ENCODE peak calls at places on chromosomes 6 and 20, in nine cellular contexts. One of them, this sample, is unnamed.

GRCh38 chr6:136719280-136720044 is 72.8 kb downstream of the MAP3K5 start:
- DNase-seq in trophoblast cell: peak; percentile 88
- DNase-seq in HS-27A: no peak
- DNase-seq in 8988T: no peak
- DNase-seq in effector memory CD4-positive, alpha-beta T cell: no peak
- DNase-seq in activated T-helper 1 cell treated with anti-CD3 and anti-CD28 coated beads, Interleukin-12 subunit alpha, Interleukin-12 subunit beta, Interleukin-2, Interleukin-4 antibody, amounts not matched to agents 30 ng/mL and 10 ng/mL and 1 ng/mL, durations not matched to agents 14 hours and 24 hours and 36 hours: no peak
- DNase-seq in BE2C: no peak
- DNase-seq in posterior cingulate gyrus: no peak
- DNase-seq in stimulated activated CD4-positive, alpha-beta T cell treated with anti-CD3 and anti-CD28 coated beads, Interleukin-4, amount 100 ng/mL, for 4 hours: no peak
- DNase-seq in this sample: no peak

GRCh38 chr6:144216668-144217218 is 66.4 kb downstream of the STX11 start:
- DNase-seq in posterior cingulate gyrus: no peak
- DNase-seq in stimulated activated CD4-positive, alpha-beta T cell treated with anti-CD3 and anti-CD28 coated beads, Interleukin-4, amount 100 ng/mL, for 4 hours: no peak
- DNase-seq in activated T-helper 1 cell treated with anti-CD3 and anti-CD28 coated beads, Interleukin-12 subunit alpha, Interleukin-12 subunit beta, Interleukin-2, Interleukin-4 antibody, amounts not matched to agents 30 ng/mL and 10 ng/mL and 1 ng/mL, durations not matched to agents 14 hours and 24 hours and 36 hours: no peak
- DNase-seq in 8988T: peak; percentile 48
- DNase-seq in HS-27A: no peak
- DNase-seq in trophoblast cell: no peak
- DNase-seq in effector memory CD4-positive, alpha-beta T cell: no peak
- DNase-seq in BE2C: no peak
- DNase-seq in this sample: peak; percentile 77

GRCh38 chr6:70864404-70864803 is 92.5 kb downstream of the B3GAT2 start:
- DNase-seq in BE2C: no peak
- DNase-seq in activated T-helper 1 cell treated with anti-CD3 and anti-CD28 coated beads, Interleukin-12 subunit alpha, Interleukin-12 subunit beta, Interleukin-2, Interleukin-4 antibody, amounts not matched to agents 30 ng/mL and 10 ng/mL and 1 ng/mL, durations not matched to agents 14 hours and 24 hours and 36 hours: no peak
- DNase-seq in HS-27A: no peak
- DNase-seq in trophoblast cell: no peak
- DNase-seq in 8988T: no peak
- DNase-seq in stimulated activated CD4-positive, alpha-beta T cell treated with anti-CD3 and anti-CD28 coated beads, Interleukin-4, amount 100 ng/mL, for 4 hours: no peak
- DNase-seq in posterior cingulate gyrus: no peak
- DNase-seq in effector memory CD4-positive, alpha-beta T cell: no peak
- DNase-seq in this sample: no peak

GRCh38 chr6:75130784-75131183 is 75.1 kb downstream of the COL12A1 start:
- DNase-seq in posterior cingulate gyrus: no peak
- DNase-seq in 8988T: no peak
- DNase-seq in HS-27A: no peak
- DNase-seq in stimulated activated CD4-positive, alpha-beta T cell treated with anti-CD3 and anti-CD28 coated beads, Interleukin-4, amount 100 ng/mL, for 4 hours: no peak
- DNase-seq in activated T-helper 1 cell treated with anti-CD3 and anti-CD28 coated beads, Interleukin-12 subunit alpha, Interleukin-12 subunit beta, Interleukin-2, Interleukin-4 antibody, amounts not matched to agents 30 ng/mL and 10 ng/mL and 1 ng/mL, durations not matched to agents 14 hours and 24 hours and 36 hours: no peak
- DNase-seq in BE2C: no peak
- DNase-seq in effector memory CD4-positive, alpha-beta T cell: no peak
- DNase-seq in trophoblast cell: no peak
- DNase-seq in this sample: no peak

GRCh38 chr6:161498881-161499280 is 225.0 kb upstream of the AGPAT4 start:
- DNase-seq in effector memory CD4-positive, alpha-beta T cell: no peak
- DNase-seq in HS-27A: no peak
- DNase-seq in posterior cingulate gyrus: no peak
- DNase-seq in stimulated activated CD4-positive, alpha-beta T cell treated with anti-CD3 and anti-CD28 coated beads, Interleukin-4, amount 100 ng/mL, for 4 hours: no peak
- DNase-seq in BE2C: no peak
- DNase-seq in 8988T: no peak
- DNase-seq in activated T-helper 1 cell treated with anti-CD3 and anti-CD28 coated beads, Interleukin-12 subunit alpha, Interleukin-12 subunit beta, Interleukin-2, Interleukin-4 antibody, amounts not matched to agents 30 ng/mL and 10 ng/mL and 1 ng/mL, durations not matched to agents 14 hours and 24 hours and 36 hours: no peak
- DNase-seq in trophoblast cell: no peak
- DNase-seq in this sample: no peak

GRCh38 chr6:52893803-52894202 is 15.7 kb downstream of the GSTA3 start:
- DNase-seq in activated T-helper 1 cell treated with anti-CD3 and anti-CD28 coated beads, Interleukin-12 subunit alpha, Interleukin-12 subunit beta, Interleukin-2, Interleukin-4 antibody, amounts not matched to agents 30 ng/mL and 10 ng/mL and 1 ng/mL, durations not matched to agents 14 hours and 24 hours and 36 hours: no peak
- DNase-seq in HS-27A: no peak
- DNase-seq in trophoblast cell: no peak
- DNase-seq in effector memory CD4-positive, alpha-beta T cell: no peak
- DNase-seq in posterior cingulate gyrus: no peak
- DNase-seq in 8988T: no peak
- DNase-seq in stimulated activated CD4-positive, alpha-beta T cell treated with anti-CD3 and anti-CD28 coated beads, Interleukin-4, amount 100 ng/mL, for 4 hours: no peak
- DNase-seq in BE2C: no peak
- DNase-seq in this sample: no peak

GRCh38 chr6:28710466-28711191 is 184.9 kb downstream of the GPX5 start:
- DNase-seq in effector memory CD4-positive, alpha-beta T cell: no peak
- DNase-seq in activated T-helper 1 cell treated with anti-CD3 and anti-CD28 coated beads, Interleukin-12 subunit alpha, Interleukin-12 subunit beta, Interleukin-2, Interleukin-4 antibody, amounts not matched to agents 30 ng/mL and 10 ng/mL and 1 ng/mL, durations not matched to agents 14 hours and 24 hours and 36 hours: no peak
- DNase-seq in HS-27A: peak; percentile 73
- DNase-seq in posterior cingulate gyrus: no peak
- DNase-seq in trophoblast cell: peak; percentile 5
- DNase-seq in 8988T: no peak
- DNase-seq in BE2C: peak; percentile 82
- DNase-seq in stimulated activated CD4-positive, alpha-beta T cell treated with anti-CD3 and anti-CD28 coated beads, Interleukin-4, amount 100 ng/mL, for 4 hours: no peak
- DNase-seq in this sample: no peak

GRCh38 chr6:107794771-107795170 is 29.3 kb downstream of the SCML4 start:
- DNase-seq in HS-27A: no peak
- DNase-seq in activated T-helper 1 cell treated with anti-CD3 and anti-CD28 coated beads, Interleukin-12 subunit alpha, Interleukin-12 subunit beta, Interleukin-2, Interleukin-4 antibody, amounts not matched to agents 30 ng/mL and 10 ng/mL and 1 ng/mL, durations not matched to agents 14 hours and 24 hours and 36 hours: no peak
- DNase-seq in trophoblast cell: no peak
- DNase-seq in posterior cingulate gyrus: no peak
- DNase-seq in BE2C: no peak
- DNase-seq in stimulated activated CD4-positive, alpha-beta T cell treated with anti-CD3 and anti-CD28 coated beads, Interleukin-4, amount 100 ng/mL, for 4 hours: no peak
- DNase-seq in effector memory CD4-positive, alpha-beta T cell: no peak
- DNase-seq in 8988T: no peak
- DNase-seq in this sample: no peak

GRCh38 chr6:142702501-142703460 is 242.2 kb downstream of the HIVEP2 start:
- DNase-seq in BE2C: peak; percentile 91
- DNase-seq in posterior cingulate gyrus: no peak
- DNase-seq in activated T-helper 1 cell treated with anti-CD3 and anti-CD28 coated beads, Interleukin-12 subunit alpha, Interleukin-12 subunit beta, Interleukin-2, Interleukin-4 antibody, amounts not matched to agents 30 ng/mL and 10 ng/mL and 1 ng/mL, durations not matched to agents 14 hours and 24 hours and 36 hours: no peak
- DNase-seq in trophoblast cell: peak; percentile 34
- DNase-seq in stimulated activated CD4-positive, alpha-beta T cell treated with anti-CD3 and anti-CD28 coated beads, Interleukin-4, amount 100 ng/mL, for 4 hours: no peak
- DNase-seq in effector memory CD4-positive, alpha-beta T cell: no peak
- DNase-seq in HS-27A: no peak
- DNase-seq in 8988T: no peak
- DNase-seq in this sample: no peak

GRCh38 chr20:36408219-36408618 is 102.1 kb downstream of the DLGAP4 start:
- DNase-seq in stimulated activated CD4-positive, alpha-beta T cell treated with anti-CD3 and anti-CD28 coated beads, Interleukin-4, amount 100 ng/mL, for 4 hours: no peak
- DNase-seq in posterior cingulate gyrus: peak; percentile 81
- DNase-seq in trophoblast cell: no peak
- DNase-seq in effector memory CD4-positive, alpha-beta T cell: no peak
- DNase-seq in HS-27A: no peak
- DNase-seq in activated T-helper 1 cell treated with anti-CD3 and anti-CD28 coated beads, Interleukin-12 subunit alpha, Interleukin-12 subunit beta, Interleukin-2, Interleukin-4 antibody, amounts not matched to agents 30 ng/mL and 10 ng/mL and 1 ng/mL, durations not matched to agents 14 hours and 24 hours and 36 hours: no peak
- DNase-seq in BE2C: peak; percentile 84
- DNase-seq in 8988T: peak; percentile 90
- DNase-seq in this sample: no peak

GRCh38 chr20:44170796-44171410 is 16.1 kb downstream of the JPH2 start:
- DNase-seq in 8988T: no peak
- DNase-seq in trophoblast cell: no peak
- DNase-seq in HS-27A: no peak
- DNase-seq in posterior cingulate gyrus: no peak
- DNase-seq in effector memory CD4-positive, alpha-beta T cell: no peak
- DNase-seq in BE2C: no peak
- DNase-seq in activated T-helper 1 cell treated with anti-CD3 and anti-CD28 coated beads, Interleukin-12 subunit alpha, Interleukin-12 subunit beta, Interleukin-2, Interleukin-4 antibody, amounts not matched to agents 30 ng/mL and 10 ng/mL and 1 ng/mL, durations not matched to agents 14 hours and 24 hours and 36 hours: no peak
- DNase-seq in stimulated activated CD4-positive, alpha-beta T cell treated with anti-CD3 and anti-CD28 coated beads, Interleukin-4, amount 100 ng/mL, for 4 hours: no peak
- DNase-seq in this sample: no peak

GRCh38 chr6:137415127-137415833 is 78.9 kb downstream of the OLIG3 start:
- DNase-seq in activated T-helper 1 cell treated with anti-CD3 and anti-CD28 coated beads, Interleukin-12 subunit alpha, Interleukin-12 subunit beta, Interleukin-2, Interleukin-4 antibody, amounts not matched to agents 30 ng/mL and 10 ng/mL and 1 ng/mL, durations not matched to agents 14 hours and 24 hours and 36 hours: peak; percentile 57
- DNase-seq in posterior cingulate gyrus: peak; percentile 82
- DNase-seq in trophoblast cell: peak; percentile 79
- DNase-seq in effector memory CD4-positive, alpha-beta T cell: peak; percentile 50
- DNase-seq in 8988T: no peak
- DNase-seq in HS-27A: peak; percentile 43
- DNase-seq in BE2C: peak; percentile 25
- DNase-seq in stimulated activated CD4-positive, alpha-beta T cell treated with anti-CD3 and anti-CD28 coated beads, Interleukin-4, amount 100 ng/mL, for 4 hours: peak; percentile 63
- DNase-seq in this sample: peak; percentile 60

GRCh38 chr6:112833546-112834215 is 486.6 kb downstream of the RFPL4B start:
- DNase-seq in effector memory CD4-positive, alpha-beta T cell: no peak
- DNase-seq in HS-27A: no peak
- DNase-seq in BE2C: no peak
- DNase-seq in activated T-helper 1 cell treated with anti-CD3 and anti-CD28 coated beads, Interleukin-12 subunit alpha, Interleukin-12 subunit beta, Interleukin-2, Interleukin-4 antibody, amounts not matched to agents 30 ng/mL and 10 ng/mL and 1 ng/mL, durations not matched to agents 14 hours and 24 hours and 36 hours: no peak
- DNase-seq in 8988T: no peak
- DNase-seq in trophoblast cell: no peak
- DNase-seq in stimulated activated CD4-positive, alpha-beta T cell treated with anti-CD3 and anti-CD28 coated beads, Interleukin-4, amount 100 ng/mL, for 4 hours: no peak
- DNase-seq in posterior cingulate gyrus: peak; percentile 35
- DNase-seq in this sample: no peak

GRCh38 chr20:43194187-43194586 is 4.5 kb upstream of the PTPRT start:
- DNase-seq in 8988T: no peak
- DNase-seq in stimulated activated CD4-positive, alpha-beta T cell treated with anti-CD3 and anti-CD28 coated beads, Interleukin-4, amount 100 ng/mL, for 4 hours: no peak
- DNase-seq in BE2C: no peak
- DNase-seq in trophoblast cell: no peak
- DNase-seq in activated T-helper 1 cell treated with anti-CD3 and anti-CD28 coated beads, Interleukin-12 subunit alpha, Interleukin-12 subunit beta, Interleukin-2, Interleukin-4 antibody, amounts not matched to agents 30 ng/mL and 10 ng/mL and 1 ng/mL, durations not matched to agents 14 hours and 24 hours and 36 hours: no peak
- DNase-seq in posterior cingulate gyrus: no peak
- DNase-seq in HS-27A: no peak
- DNase-seq in effector memory CD4-positive, alpha-beta T cell: no peak
- DNase-seq in this sample: no peak

GRCh38 chr6:56860466-56860865 is 94.4 kb upstream of the BEND6 start:
- DNase-seq in posterior cingulate gyrus: no peak
- DNase-seq in trophoblast cell: no peak
- DNase-seq in HS-27A: no peak
- DNase-seq in effector memory CD4-positive, alpha-beta T cell: no peak
- DNase-seq in BE2C: no peak
- DNase-seq in activated T-helper 1 cell treated with anti-CD3 and anti-CD28 coated beads, Interleukin-12 subunit alpha, Interleukin-12 subunit beta, Interleukin-2, Interleukin-4 antibody, amounts not matched to agents 30 ng/mL and 10 ng/mL and 1 ng/mL, durations not matched to agents 14 hours and 24 hours and 36 hours: no peak
- DNase-seq in 8988T: no peak
- DNase-seq in stimulated activated CD4-positive, alpha-beta T cell treated with anti-CD3 and anti-CD28 coated beads, Interleukin-4, amount 100 ng/mL, for 4 hours: no peak
- DNase-seq in this sample: no peak

GRCh38 chr20:51318058-51318960 is 224.2 kb downstream of the NFATC2 start:
- DNase-seq in posterior cingulate gyrus: no peak
- DNase-seq in HS-27A: no peak
- DNase-seq in activated T-helper 1 cell treated with anti-CD3 and anti-CD28 coated beads, Interleukin-12 subunit alpha, Interleukin-12 subunit beta, Interleukin-2, Interleukin-4 antibody, amounts not matched to agents 30 ng/mL and 10 ng/mL and 1 ng/mL, durations not matched to agents 14 hours and 24 hours and 36 hours: peak; percentile 12
- DNase-seq in stimulated activated CD4-positive, alpha-beta T cell treated with anti-CD3 and anti-CD28 coated beads, Interleukin-4, amount 100 ng/mL, for 4 hours: peak; percentile 5
- DNase-seq in trophoblast cell: peak; percentile 69
- DNase-seq in effector memory CD4-positive, alpha-beta T cell: peak; percentile 27
- DNase-seq in 8988T: peak; percentile 85
- DNase-seq in BE2C: peak; percentile 83
- DNase-seq in this sample: peak; percentile 82

GRCh38 chr6:132853059-132853458 is 38.7 kb downstream of the RPS12 start:
- DNase-seq in trophoblast cell: no peak
- DNase-seq in posterior cingulate gyrus: no peak
- DNase-seq in stimulated activated CD4-positive, alpha-beta T cell treated with anti-CD3 and anti-CD28 coated beads, Interleukin-4, amount 100 ng/mL, for 4 hours: no peak
- DNase-seq in effector memory CD4-positive, alpha-beta T cell: no peak
- DNase-seq in activated T-helper 1 cell treated with anti-CD3 and anti-CD28 coated beads, Interleukin-12 subunit alpha, Interleukin-12 subunit beta, Interleukin-2, Interleukin-4 antibody, amounts not matched to agents 30 ng/mL and 10 ng/mL and 1 ng/mL, durations not matched to agents 14 hours and 24 hours and 36 hours: no peak
- DNase-seq in HS-27A: no peak
- DNase-seq in BE2C: no peak
- DNase-seq in 8988T: no peak
- DNase-seq in this sample: no peak

GRCh38 chr6:91678679-91679078 is 1091.8 kb upstream of the MAP3K7 start:
- DNase-seq in 8988T: no peak
- DNase-seq in activated T-helper 1 cell treated with anti-CD3 and anti-CD28 coated beads, Interleukin-12 subunit alpha, Interleukin-12 subunit beta, Interleukin-2, Interleukin-4 antibody, amounts not matched to agents 30 ng/mL and 10 ng/mL and 1 ng/mL, durations not matched to agents 14 hours and 24 hours and 36 hours: no peak
- DNase-seq in BE2C: no peak
- DNase-seq in trophoblast cell: no peak
- DNase-seq in stimulated activated CD4-positive, alpha-beta T cell treated with anti-CD3 and anti-CD28 coated beads, Interleukin-4, amount 100 ng/mL, for 4 hours: no peak
- DNase-seq in posterior cingulate gyrus: no peak
- DNase-seq in HS-27A: no peak
- DNase-seq in effector memory CD4-positive, alpha-beta T cell: no peak
- DNase-seq in this sample: no peak

GRCh38 chr20:24842591-24843442 is 106.3 kb upstream of the CST7 start:
- DNase-seq in posterior cingulate gyrus: no peak
- DNase-seq in stimulated activated CD4-positive, alpha-beta T cell treated with anti-CD3 and anti-CD28 coated beads, Interleukin-4, amount 100 ng/mL, for 4 hours: no peak
- DNase-seq in HS-27A: no peak
- DNase-seq in 8988T: no peak
- DNase-seq in activated T-helper 1 cell treated with anti-CD3 and anti-CD28 coated beads, Interleukin-12 subunit alpha, Interleukin-12 subunit beta, Interleukin-2, Interleukin-4 antibody, amounts not matched to agents 30 ng/mL and 10 ng/mL and 1 ng/mL, durations not matched to agents 14 hours and 24 hours and 36 hours: no peak
- DNase-seq in BE2C: no peak
- DNase-seq in effector memory CD4-positive, alpha-beta T cell: no peak
- DNase-seq in trophoblast cell: peak; percentile 6
- DNase-seq in this sample: no peak

GRCh38 chr20:11447371-11448100 is 470.2 kb upstream of the BTBD3 start:
- DNase-seq in BE2C: no peak
- DNase-seq in 8988T: no peak
- DNase-seq in activated T-helper 1 cell treated with anti-CD3 and anti-CD28 coated beads, Interleukin-12 subunit alpha, Interleukin-12 subunit beta, Interleukin-2, Interleukin-4 antibody, amounts not matched to agents 30 ng/mL and 10 ng/mL and 1 ng/mL, durations not matched to agents 14 hours and 24 hours and 36 hours: no peak
- DNase-seq in posterior cingulate gyrus: no peak
- DNase-seq in effector memory CD4-positive, alpha-beta T cell: no peak
- DNase-seq in HS-27A: no peak
- DNase-seq in stimulated activated CD4-positive, alpha-beta T cell treated with anti-CD3 and anti-CD28 coated beads, Interleukin-4, amount 100 ng/mL, for 4 hours: no peak
- DNase-seq in trophoblast cell: no peak
- DNase-seq in this sample: no peak

GRCh38 chr6:7692453-7692784 is 33.5 kb upstream of the BMP6 start:
- DNase-seq in stimulated activated CD4-positive, alpha-beta T cell treated with anti-CD3 and anti-CD28 coated beads, Interleukin-4, amount 100 ng/mL, for 4 hours: no peak
- DNase-seq in 8988T: no peak
- DNase-seq in effector memory CD4-positive, alpha-beta T cell: no peak
- DNase-seq in BE2C: no peak
- DNase-seq in posterior cingulate gyrus: no peak
- DNase-seq in trophoblast cell: no peak
- DNase-seq in activated T-helper 1 cell treated with anti-CD3 and anti-CD28 coated beads, Interleukin-12 subunit alpha, Interleukin-12 subunit beta, Interleukin-2, Interleukin-4 antibody, amounts not matched to agents 30 ng/mL and 10 ng/mL and 1 ng/mL, durations not matched to agents 14 hours and 24 hours and 36 hours: no peak
- DNase-seq in HS-27A: no peak
- DNase-seq in this sample: no peak

GRCh38 chr6:34213772-34214171 is 22.9 kb upstream of the HMGA1 start:
- DNase-seq in BE2C: no peak
- DNase-seq in stimulated activated CD4-positive, alpha-beta T cell treated with anti-CD3 and anti-CD28 coated beads, Interleukin-4, amount 100 ng/mL, for 4 hours: no peak
- DNase-seq in effector memory CD4-positive, alpha-beta T cell: no peak
- DNase-seq in HS-27A: no peak
- DNase-seq in 8988T: no peak
- DNase-seq in trophoblast cell: no peak
- DNase-seq in activated T-helper 1 cell treated with anti-CD3 and anti-CD28 coated beads, Interleukin-12 subunit alpha, Interleukin-12 subunit beta, Interleukin-2, Interleukin-4 antibody, amounts not matched to agents 30 ng/mL and 10 ng/mL and 1 ng/mL, durations not matched to agents 14 hours and 24 hours and 36 hours: no peak
- DNase-seq in posterior cingulate gyrus: no peak
- DNase-seq in this sample: no peak

GRCh38 chr20:17969276-17969883 is 562 bp downstream of the MGME1 start:
- DNase-seq in BE2C: peak; percentile 36
- DNase-seq in trophoblast cell: peak; percentile 76
- DNase-seq in 8988T: no peak
- DNase-seq in activated T-helper 1 cell treated with anti-CD3 and anti-CD28 coated beads, Interleukin-12 subunit alpha, Interleukin-12 subunit beta, Interleukin-2, Interleukin-4 antibody, amounts not matched to agents 30 ng/mL and 10 ng/mL and 1 ng/mL, durations not matched to agents 14 hours and 24 hours and 36 hours: peak; percentile 35
- DNase-seq in HS-27A: peak; percentile 52
- DNase-seq in stimulated activated CD4-positive, alpha-beta T cell treated with anti-CD3 and anti-CD28 coated beads, Interleukin-4, amount 100 ng/mL, for 4 hours: peak; percentile 13
- DNase-seq in posterior cingulate gyrus: peak; percentile 78
- DNase-seq in effector memory CD4-positive, alpha-beta T cell: peak; percentile 28
- DNase-seq in this sample: no peak

GRCh38 chr20:34624628-34625027 is 52.3 kb downstream of the PIGU start:
- DNase-seq in effector memory CD4-positive, alpha-beta T cell: no peak
- DNase-seq in trophoblast cell: no peak
- DNase-seq in BE2C: no peak
- DNase-seq in 8988T: no peak
- DNase-seq in activated T-helper 1 cell treated with anti-CD3 and anti-CD28 coated beads, Interleukin-12 subunit alpha, Interleukin-12 subunit beta, Interleukin-2, Interleukin-4 antibody, amounts not matched to agents 30 ng/mL and 10 ng/mL and 1 ng/mL, durations not matched to agents 14 hours and 24 hours and 36 hours: no peak
- DNase-seq in HS-27A: no peak
- DNase-seq in posterior cingulate gyrus: no peak
- DNase-seq in stimulated activated CD4-positive, alpha-beta T cell treated with anti-CD3 and anti-CD28 coated beads, Interleukin-4, amount 100 ng/mL, for 4 hours: no peak
- DNase-seq in this sample: no peak

GRCh38 chr6:169752074-169752623 is 727 bp downstream of the ERMARD start:
- DNase-seq in trophoblast cell: peak; percentile 2
- DNase-seq in HS-27A: peak; percentile 8
- DNase-seq in activated T-helper 1 cell treated with anti-CD3 and anti-CD28 coated beads, Interleukin-12 subunit alpha, Interleukin-12 subunit beta, Interleukin-2, Interleukin-4 antibody, amounts not matched to agents 30 ng/mL and 10 ng/mL and 1 ng/mL, durations not matched to agents 14 hours and 24 hours and 36 hours: no peak
- DNase-seq in 8988T: no peak
- DNase-seq in effector memory CD4-positive, alpha-beta T cell: no peak
- DNase-seq in posterior cingulate gyrus: no peak
- DNase-seq in BE2C: no peak
- DNase-seq in stimulated activated CD4-positive, alpha-beta T cell treated with anti-CD3 and anti-CD28 coated beads, Interleukin-4, amount 100 ng/mL, for 4 hours: no peak
- DNase-seq in this sample: no peak

GRCh38 chr20:20452254-20452676 is 84.4 kb downstream of the INSM1 start:
- DNase-seq in trophoblast cell: peak; percentile 14
- DNase-seq in effector memory CD4-positive, alpha-beta T cell: peak; percentile 22
- DNase-seq in HS-27A: no peak
- DNase-seq in posterior cingulate gyrus: peak; percentile 98
- DNase-seq in 8988T: no peak
- DNase-seq in stimulated activated CD4-positive, alpha-beta T cell treated with anti-CD3 and anti-CD28 coated beads, Interleukin-4, amount 100 ng/mL, for 4 hours: peak; percentile 58
- DNase-seq in activated T-helper 1 cell treated with anti-CD3 and anti-CD28 coated beads, Interleukin-12 subunit alpha, Interleukin-12 subunit beta, Interleukin-2, Interleukin-4 antibody, amounts not matched to agents 30 ng/mL and 10 ng/mL and 1 ng/mL, durations not matched to agents 14 hours and 24 hours and 36 hours: peak; percentile 43
- DNase-seq in BE2C: peak; percentile 86
- DNase-seq in this sample: peak; percentile 91

GRCh38 chr6:11767458-11767857 is 11.1 kb downstream of the ADTRP start:
- DNase-seq in HS-27A: no peak
- DNase-seq in trophoblast cell: peak; percentile 25
- DNase-seq in stimulated activated CD4-positive, alpha-beta T cell treated with anti-CD3 and anti-CD28 coated beads, Interleukin-4, amount 100 ng/mL, for 4 hours: no peak
- DNase-seq in activated T-helper 1 cell treated with anti-CD3 and anti-CD28 coated beads, Interleukin-12 subunit alpha, Interleukin-12 subunit beta, Interleukin-2, Interleukin-4 antibody, amounts not matched to agents 30 ng/mL and 10 ng/mL and 1 ng/mL, durations not matched to agents 14 hours and 24 hours and 36 hours: no peak
- DNase-seq in posterior cingulate gyrus: no peak
- DNase-seq in effector memory CD4-positive, alpha-beta T cell: no peak
- DNase-seq in BE2C: no peak
- DNase-seq in 8988T: no peak
- DNase-seq in this sample: no peak

GRCh38 chr20:44039741-44040140 is 125.1 kb downstream of the TOX2 start:
- DNase-seq in stimulated activated CD4-positive, alpha-beta T cell treated with anti-CD3 and anti-CD28 coated beads, Interleukin-4, amount 100 ng/mL, for 4 hours: no peak
- DNase-seq in 8988T: no peak
- DNase-seq in HS-27A: no peak
- DNase-seq in activated T-helper 1 cell treated with anti-CD3 and anti-CD28 coated beads, Interleukin-12 subunit alpha, Interleukin-12 subunit beta, Interleukin-2, Interleukin-4 antibody, amounts not matched to agents 30 ng/mL and 10 ng/mL and 1 ng/mL, durations not matched to agents 14 hours and 24 hours and 36 hours: no peak
- DNase-seq in BE2C: no peak
- DNase-seq in posterior cingulate gyrus: peak; percentile 81
- DNase-seq in effector memory CD4-positive, alpha-beta T cell: no peak
- DNase-seq in trophoblast cell: no peak
- DNase-seq in this sample: no peak

GRCh38 chr20:46122071-46122470 is 4.0 kb downstream of the CD40 start:
- DNase-seq in posterior cingulate gyrus: peak; percentile 19
- DNase-seq in activated T-helper 1 cell treated with anti-CD3 and anti-CD28 coated beads, Interleukin-12 subunit alpha, Interleukin-12 subunit beta, Interleukin-2, Interleukin-4 antibody, amounts not matched to agents 30 ng/mL and 10 ng/mL and 1 ng/mL, durations not matched to agents 14 hours and 24 hours and 36 hours: no peak
- DNase-seq in BE2C: no peak
- DNase-seq in trophoblast cell: peak; percentile 83
- DNase-seq in HS-27A: no peak
- DNase-seq in effector memory CD4-positive, alpha-beta T cell: no peak
- DNase-seq in 8988T: peak; percentile 57
- DNase-seq in stimulated activated CD4-positive, alpha-beta T cell treated with anti-CD3 and anti-CD28 coated beads, Interleukin-4, amount 100 ng/mL, for 4 hours: no peak
- DNase-seq in this sample: no peak

GRCh38 chr20:58243653-58244410 is 15.4 kb upstream of the ANKRD60 start:
- DNase-seq in effector memory CD4-positive, alpha-beta T cell: no peak
- DNase-seq in HS-27A: no peak
- DNase-seq in stimulated activated CD4-positive, alpha-beta T cell treated with anti-CD3 and anti-CD28 coated beads, Interleukin-4, amount 100 ng/mL, for 4 hours: no peak
- DNase-seq in posterior cingulate gyrus: no peak
- DNase-seq in 8988T: no peak
- DNase-seq in trophoblast cell: no peak
- DNase-seq in BE2C: no peak
- DNase-seq in activated T-helper 1 cell treated with anti-CD3 and anti-CD28 coated beads, Interleukin-12 subunit alpha, Interleukin-12 subunit beta, Interleukin-2, Interleukin-4 antibody, amounts not matched to agents 30 ng/mL and 10 ng/mL and 1 ng/mL, durations not matched to agents 14 hours and 24 hours and 36 hours: no peak
- DNase-seq in this sample: no peak

GRCh38 chr6:147618927-147619326 is 110.4 kb downstream of the SAMD5 start:
- DNase-seq in stimulated activated CD4-positive, alpha-beta T cell treated with anti-CD3 and anti-CD28 coated beads, Interleukin-4, amount 100 ng/mL, for 4 hours: no peak
- DNase-seq in posterior cingulate gyrus: peak; percentile 78
- DNase-seq in BE2C: no peak
- DNase-seq in activated T-helper 1 cell treated with anti-CD3 and anti-CD28 coated beads, Interleukin-12 subunit alpha, Interleukin-12 subunit beta, Interleukin-2, Interleukin-4 antibody, amounts not matched to agents 30 ng/mL and 10 ng/mL and 1 ng/mL, durations not matched to agents 14 hours and 24 hours and 36 hours: no peak
- DNase-seq in HS-27A: no peak
- DNase-seq in 8988T: no peak
- DNase-seq in trophoblast cell: peak; percentile 9
- DNase-seq in effector memory CD4-positive, alpha-beta T cell: no peak
- DNase-seq in this sample: no peak